ENCODE peak calls at places on chromosomes 2 and 18, in four cellular contexts. C is A549, D is H1, U is sigmoid colon. N is an unnamed sample.
A peak's percentile ranks its signal among the peaks of the same experiment; 100 is the strongest.

GRCh38 chr2:120283649-120284048 is 31.0 kb downstream of the RALB start:
- DNase-seq in C (peak; percentile 18), D (no peak), U (no peak), N (no peak)

GRCh38 chr2:67340118-67341011 is 56.8 kb upstream of the ETAA1 start:
- DNase-seq in C (no peak), D (no peak), U (no peak), N (no peak)

GRCh38 chr2:21759819-21760218 is 636.1 kb downstream of the TDRD15 start:
- DNase-seq in C (no peak), D (no peak), U (no peak), N (no peak)

GRCh38 chr2:12502759-12503158 is 214.0 kb upstream of the TRIB2 start:
- DNase-seq in C (no peak), D (no peak), U (no peak), N (no peak)

GRCh38 chr18:8218263-8218662 is 391.0 kb upstream of the RAB12 start:
- DNase-seq in C (no peak), D (no peak), U (no peak), N (no peak)

GRCh38 chr2:227183657-227184367 is 19.4 kb downstream of the COL4A3 start:
- DNase-seq in C (peak; percentile 53), D (no peak), U (no peak), N (peak; percentile 82)

GRCh38 chr18:80184243-80184772 is 63.0 kb downstream of the PARD6G start:
- DNase-seq in C (no peak), D (no peak), U (no peak), N (no peak)

GRCh38 chr2:44894058-44894457 is 47.4 kb upstream of the SIX3 start:
- DNase-seq in C (no peak), D (no peak), U (no peak), N (no peak)

GRCh38 chr2:119389615-119390306 is 23.0 kb downstream of the DBI start:
- DNase-seq in C (no peak), D (no peak), U (no peak), N (peak; percentile 77)

GRCh38 chr2:182372661-182373060 is 54.2 kb downstream of the PDE1A start:
- DNase-seq in C (peak; percentile 82), D (no peak), U (peak; percentile 78), N (no peak)

GRCh38 chr2:167702227-167702626 is 545.2 kb downstream of the STK39 start:
- DNase-seq in C (no peak), D (no peak), U (no peak), N (no peak)

GRCh38 chr2:81324046-81324445 is 1019.5 kb upstream of the LRRTM1 start:
- DNase-seq in C (peak; percentile 5), D (peak; percentile 17), U (no peak), N (no peak)

GRCh38 chr2:113200236-113200635 is 26.5 kb downstream of the PSD4 start:
- DNase-seq in C (peak; percentile 53), D (peak; percentile 13), U (no peak), N (no peak)

GRCh38 chr2:118844261-118845004 is 3.0 kb downstream of the EN1 start:
- DNase-seq in C (no peak), D (no peak), U (no peak), N (no peak)

GRCh38 chr18:12256946-12257345 is 2.8 kb downstream of the CIDEA start:
- DNase-seq in C (no peak), D (no peak), U (no peak), N (no peak)

DNA sequence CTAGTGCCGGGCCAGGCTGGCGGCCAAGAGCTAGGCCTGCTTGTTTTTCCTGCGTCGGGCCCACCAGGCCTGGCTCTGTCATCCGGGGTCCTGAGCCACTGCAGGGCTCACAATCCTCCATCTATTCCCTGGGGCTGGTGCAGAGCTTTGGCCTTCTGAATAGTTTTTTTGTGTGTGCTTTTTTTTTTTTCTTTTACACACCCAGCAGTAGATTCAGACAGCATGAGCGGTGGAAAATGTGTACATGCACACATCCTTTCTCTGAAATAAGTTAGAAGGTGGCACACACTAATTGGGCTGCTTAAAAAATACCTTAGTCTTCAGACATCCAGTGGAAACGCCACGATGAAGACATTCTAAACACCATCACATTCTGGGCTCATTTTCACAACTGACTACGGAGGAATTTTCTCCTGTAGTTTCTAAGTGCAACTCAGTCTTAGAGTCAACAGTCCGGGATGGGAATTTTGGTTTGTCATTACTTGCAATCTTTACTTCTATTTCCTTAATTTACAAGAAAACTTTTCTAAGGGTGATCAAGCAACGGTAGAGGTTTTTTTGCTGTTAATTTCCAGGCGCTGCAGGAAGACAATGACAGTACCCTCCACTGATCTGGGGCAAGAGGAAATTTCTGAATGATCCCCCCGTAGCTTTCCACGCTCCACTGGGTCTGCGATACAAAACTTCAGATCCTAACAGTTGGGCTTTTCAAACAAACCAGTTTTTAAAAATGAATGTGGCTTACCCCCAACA is 6.0 kb downstream of the ZFP36L2 start:
- DNase-seq in C (no peak), D (no peak), U (no peak), N (no peak)
- H3K27ac ChIP-seq in C (peak overlapping the region; percentile 89), D (peak overlapping the region; percentile 65), U (peak overlapping the region; percentile 100), N (peak overlapping the region; percentile 100)

DNA sequence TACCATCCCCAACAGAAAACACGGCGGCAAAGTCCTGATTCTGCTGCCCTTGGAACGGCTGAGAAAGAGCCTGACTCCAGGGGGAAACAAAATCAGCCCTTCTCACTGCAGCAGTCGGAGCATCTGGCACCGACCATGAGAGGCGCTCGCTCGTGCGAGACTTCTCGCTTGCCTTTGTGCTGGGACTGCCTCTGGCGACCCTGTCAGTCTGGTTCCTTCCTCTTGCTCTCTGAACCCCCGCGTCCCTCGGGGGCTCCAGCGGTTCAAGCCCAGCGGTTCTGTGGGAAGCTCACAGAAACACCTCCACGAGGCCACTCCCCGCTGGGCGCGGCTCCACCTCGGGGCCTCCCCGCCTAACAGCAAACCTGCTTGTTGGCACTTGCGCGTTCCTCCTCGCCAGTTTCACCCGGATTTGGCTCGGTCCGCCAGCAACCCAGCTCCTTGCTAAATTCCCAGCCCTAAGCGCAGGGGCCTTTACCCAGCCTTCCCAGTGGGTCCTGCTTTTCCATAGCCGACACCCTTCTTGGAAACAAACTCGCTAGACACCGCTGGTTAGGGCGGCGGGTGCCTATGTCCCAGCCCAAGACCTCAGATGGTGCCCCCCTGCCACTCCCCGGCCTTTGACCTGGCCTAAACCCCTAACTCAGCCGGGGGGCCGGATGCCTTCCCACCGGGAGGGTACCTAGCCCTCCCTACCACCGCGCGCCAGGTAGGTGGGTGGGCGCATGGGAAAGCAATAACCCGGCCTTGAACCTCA is 2.2 kb downstream of the RND3 start:
- DNase-seq in C (peak; percentile 80), D (peak; percentile 23), U (peak; percentile 92), N (peak; percentile 94)
- TF ChIP-seq POLR2A in C (peak; percentile 7), D (peak; percentile 58), U (peak; percentile 22), N (no peak)

GRCh38 chr2:204645018-204645775 is 99.9 kb downstream of the PARD3B start:
- DNase-seq in C (peak; percentile 14), D (no peak), U (no peak), N (no peak)
- TF ChIP-seq EP300 in C (no peak), D (no peak), U (no peak), N (no peak)

GRCh38 chr2:169344736-169345506 is 17.4 kb downstream of the LRP2 start:
- DNase-seq in C (no peak), D (no peak), U (no peak), N (no peak)

GRCh38 chr2:169348321-169349002 is 13.9 kb downstream of the LRP2 start:
- DNase-seq in C (no peak), D (no peak), U (no peak), N (no peak)

GRCh38 chr2:169349528-169349927 is 12.8 kb downstream of the LRP2 start:
- DNase-seq in C (no peak), D (no peak), U (no peak), N (no peak)

GRCh38 chr2:169343202-169343601 is 19.1 kb downstream of the LRP2 start:
- DNase-seq in C (no peak), D (no peak), U (no peak), N (no peak)

GRCh38 chr2:169345507-169346120 is 16.7 kb downstream of the LRP2 start:
- DNase-seq in C (no peak), D (no peak), U (no peak), N (no peak)
- H3K27ac ChIP-seq in C (no peak overlapping the region), D (no peak overlapping the region), U (no peak overlapping the region), N (no peak overlapping the region)

DNA sequence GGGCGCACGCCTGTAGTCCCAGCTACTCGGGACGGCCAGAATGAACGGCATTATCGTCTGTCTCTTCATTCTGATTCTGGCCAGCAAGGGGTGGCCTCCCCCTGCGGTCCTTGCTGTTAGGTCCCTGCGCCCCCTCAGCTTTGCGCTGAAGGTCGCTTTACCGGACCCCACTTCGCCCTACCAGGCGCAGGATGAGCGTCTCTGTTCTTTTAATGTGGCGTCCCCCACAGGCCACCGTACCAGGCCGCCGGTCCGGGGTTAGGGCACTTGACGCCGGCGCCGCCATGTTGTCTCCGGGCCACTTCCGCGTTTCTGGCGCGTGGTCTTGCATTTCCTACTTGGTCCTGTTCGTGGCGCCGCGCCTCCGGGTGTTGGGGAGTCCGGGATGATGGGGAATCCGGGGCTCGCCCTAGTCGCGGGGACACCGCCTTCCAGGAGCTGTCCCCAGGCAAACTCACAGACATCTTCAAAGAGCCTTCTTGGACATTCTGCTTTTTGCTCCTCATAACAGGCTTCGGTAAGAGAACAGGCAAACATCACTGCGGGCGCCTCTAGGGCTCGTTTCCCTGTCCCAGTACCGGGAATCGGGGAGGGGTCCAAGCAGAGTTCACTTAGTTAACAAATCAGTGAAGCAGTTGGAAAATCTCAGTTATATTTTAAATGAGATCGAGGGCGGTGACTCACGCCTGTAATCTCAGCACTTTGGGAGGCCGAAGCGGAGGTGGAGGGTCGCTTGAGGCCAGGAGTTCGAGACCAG is 8.5 kb upstream of the NARS1 start:
- DNase-seq in C (peak; percentile 95), D (peak; percentile 91), U (peak; percentile 99), N (peak; percentile 99)
- TF ChIP-seq POLR2A in C (peak; percentile 22), D (peak; percentile 52), U (no peak), N (no peak)

DNA sequence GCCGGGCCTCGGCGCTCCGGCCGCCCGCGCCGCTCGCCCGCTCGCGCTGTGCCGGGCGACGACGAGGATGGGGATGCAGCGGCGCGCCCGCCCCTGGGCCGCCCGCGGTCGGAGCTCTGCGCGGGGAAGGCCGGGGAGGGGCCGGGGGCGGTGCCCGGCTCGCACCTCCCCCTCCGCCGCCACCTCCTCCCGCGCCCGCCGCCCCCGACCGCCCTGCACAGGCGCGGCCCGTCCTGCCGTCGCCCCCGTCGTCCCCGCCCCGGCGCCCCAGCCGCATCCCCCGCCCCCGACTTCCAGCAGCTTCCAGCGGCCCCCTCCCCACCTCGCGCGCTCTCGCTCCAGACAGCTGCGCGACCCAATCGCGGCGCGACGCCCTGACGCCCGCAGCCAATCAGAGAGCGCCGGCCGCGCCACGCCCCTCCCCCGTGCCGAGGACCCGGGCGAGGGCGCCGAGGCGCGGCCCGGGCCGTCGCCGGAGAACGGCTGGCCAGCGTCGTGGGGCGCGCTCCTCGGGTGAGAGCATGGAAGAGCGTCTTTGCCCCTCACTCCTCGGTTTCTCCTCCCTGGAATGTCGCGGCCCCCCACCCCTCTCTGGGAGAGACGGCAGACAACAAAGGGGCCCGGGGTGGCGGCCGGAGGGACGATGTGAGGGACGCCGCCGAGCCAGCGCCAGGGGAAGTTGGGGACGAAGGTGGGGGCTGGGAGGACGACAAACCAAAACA is at the start of gene MBOAT2:
- DNase-seq in C (peak; percentile 92), D (peak; percentile 75), U (peak; percentile 92), N (peak; percentile 98)
- TF ChIP-seq EP300 in C (no peak), D (no peak), U (no peak), N (no peak)

GRCh38 chr2:168944065-168944464 is 43.0 kb downstream of the G6PC2 start:
- DNase-seq in C (no peak), D (no peak), U (no peak), N (no peak)
- H3K27ac ChIP-seq in C (no peak overlapping the region), D (no peak overlapping the region), U (no peak overlapping the region), N (no peak overlapping the region)

GRCh38 chr2:111121873-111122630 is 1.3 kb downstream of the BCL2L11 start:
- DNase-seq in C (peak; percentile 86), D (no peak), U (peak; percentile 92), N (peak; percentile 90)
- TF ChIP-seq POLR2A in C (peak; percentile 32), D (no peak), U (peak; percentile 49), N (no peak)

GRCh38 chr2:28263690-28264089 is 129.0 kb upstream of the FOSL2 start:
- DNase-seq in C (no peak), D (no peak), U (no peak), N (no peak)
- TF ChIP-seq EP300 in C (no peak), D (no peak), U (no peak), N (no peak)